ENCODE peak calls at places on chromosomes 11 and 22, in ten cellular contexts. One of them, this sample, is unnamed.

GRCh38 chr11:61893981-61894380 is 2.6 kb upstream of the FADS3 start:
- DNase-seq in AG04450: peak; percentile 65
- DNase-seq in GOT3: no peak
- DNase-seq in posterior vena cava: no peak
- DNase-seq in fibroblast of lung: peak; percentile 88
- DNase-seq in Right ventricle myocardium superior: no peak
- DNase-seq in SHP77: no peak
- DNase-seq in choroid plexus epithelial cell: peak; percentile 95
- DNase-seq in T follicular helper cell: no peak
- DNase-seq in upper lobe of right lung: no peak
- DNase-seq in this sample: no peak

GRCh38 chr22:27146871-27147591 is 489.6 kb downstream of the MIAT start:
- DNase-seq in fibroblast of lung: no peak
- DNase-seq in choroid plexus epithelial cell: no peak
- DNase-seq in Right ventricle myocardium superior: no peak
- DNase-seq in AG04450: no peak
- DNase-seq in posterior vena cava: no peak
- DNase-seq in SHP77: no peak
- DNase-seq in T follicular helper cell: no peak
- DNase-seq in upper lobe of right lung: no peak
- DNase-seq in GOT3: no peak
- DNase-seq in this sample: no peak

GRCh38 chr11:23124996-23125395 is 264.7 kb upstream of the CCDC179 start:
- DNase-seq in upper lobe of right lung: no peak
- DNase-seq in T follicular helper cell: no peak
- DNase-seq in posterior vena cava: no peak
- DNase-seq in fibroblast of lung: peak; percentile 11
- DNase-seq in SHP77: no peak
- DNase-seq in GOT3: no peak
- DNase-seq in choroid plexus epithelial cell: peak; percentile 18
- DNase-seq in Right ventricle myocardium superior: no peak
- DNase-seq in AG04450: no peak
- DNase-seq in this sample: no peak

GRCh38 chr11:106228996-106229395 is 151.5 kb downstream of the AASDHPPT start:
- DNase-seq in upper lobe of right lung: no peak
- DNase-seq in choroid plexus epithelial cell: peak; percentile 19
- DNase-seq in SHP77: no peak
- DNase-seq in fibroblast of lung: peak; percentile 14
- DNase-seq in posterior vena cava: no peak
- DNase-seq in AG04450: no peak
- DNase-seq in Right ventricle myocardium superior: no peak
- DNase-seq in GOT3: no peak
- DNase-seq in T follicular helper cell: no peak
- DNase-seq in this sample: no peak

GRCh38 chr22:36330655-36331305 is 57.0 kb downstream of the MYH9 start:
- DNase-seq in choroid plexus epithelial cell: peak; percentile 67
- DNase-seq in posterior vena cava: peak; percentile 93
- DNase-seq in fibroblast of lung: peak; percentile 77
- DNase-seq in T follicular helper cell: no peak
- DNase-seq in SHP77: no peak
- DNase-seq in Right ventricle myocardium superior: peak; percentile 74
- DNase-seq in GOT3: no peak
- DNase-seq in AG04450: no peak
- DNase-seq in upper lobe of right lung: no peak
- DNase-seq in this sample: no peak

GRCh38 chr22:44329179-44329796 is 16.5 kb upstream of the SHISAL1 start:
- DNase-seq in T follicular helper cell: no peak
- DNase-seq in choroid plexus epithelial cell: peak; percentile 13
- DNase-seq in SHP77: peak; percentile 30
- DNase-seq in fibroblast of lung: no peak
- DNase-seq in GOT3: no peak
- DNase-seq in posterior vena cava: no peak
- DNase-seq in Right ventricle myocardium superior: no peak
- DNase-seq in upper lobe of right lung: no peak
- DNase-seq in AG04450: no peak
- DNase-seq in this sample: no peak

GRCh38 chr11:97794876-97795275 is 1225.9 kb upstream of the CNTN5 start:
- DNase-seq in Right ventricle myocardium superior: no peak
- DNase-seq in SHP77: no peak
- DNase-seq in GOT3: no peak
- DNase-seq in T follicular helper cell: no peak
- DNase-seq in AG04450: no peak
- DNase-seq in choroid plexus epithelial cell: peak; percentile 43
- DNase-seq in posterior vena cava: no peak
- DNase-seq in upper lobe of right lung: no peak
- DNase-seq in fibroblast of lung: peak; percentile 9
- DNase-seq in this sample: no peak

GRCh38 chr11:76560219-76560618 is 110.3 kb downstream of the LRRC32 start:
- DNase-seq in SHP77: no peak
- DNase-seq in posterior vena cava: no peak
- DNase-seq in AG04450: no peak
- DNase-seq in upper lobe of right lung: no peak
- DNase-seq in GOT3: no peak
- DNase-seq in choroid plexus epithelial cell: no peak
- DNase-seq in Right ventricle myocardium superior: no peak
- DNase-seq in fibroblast of lung: peak; percentile 10
- DNase-seq in T follicular helper cell: no peak
- DNase-seq in this sample: no peak

GRCh38 chr11:58636587-58636986 is 14.1 kb downstream of the CNTF start:
- DNase-seq in T follicular helper cell: no peak
- DNase-seq in posterior vena cava: no peak
- DNase-seq in choroid plexus epithelial cell: no peak
- DNase-seq in fibroblast of lung: no peak
- DNase-seq in AG04450: no peak
- DNase-seq in Right ventricle myocardium superior: no peak
- DNase-seq in SHP77: no peak
- DNase-seq in GOT3: no peak
- DNase-seq in upper lobe of right lung: no peak
- DNase-seq in this sample: no peak

GRCh38 chr22:23282089-23282501 is 101.8 kb downstream of the BCR start:
- DNase-seq in Right ventricle myocardium superior: peak; percentile 66
- DNase-seq in SHP77: no peak
- DNase-seq in choroid plexus epithelial cell: peak; percentile 10
- DNase-seq in posterior vena cava: peak; percentile 88
- DNase-seq in GOT3: peak; percentile 21
- DNase-seq in fibroblast of lung: peak; percentile 91
- DNase-seq in AG04450: peak; percentile 45
- DNase-seq in upper lobe of right lung: peak; percentile 94
- DNase-seq in T follicular helper cell: no peak
- DNase-seq in this sample: no peak

GRCh38 chr11:16800382-16800781 is 61.9 kb downstream of the C11orf58 start:
- DNase-seq in choroid plexus epithelial cell: no peak
- DNase-seq in GOT3: no peak
- DNase-seq in posterior vena cava: no peak
- DNase-seq in Right ventricle myocardium superior: no peak
- DNase-seq in SHP77: no peak
- DNase-seq in AG04450: no peak
- DNase-seq in fibroblast of lung: no peak
- DNase-seq in T follicular helper cell: no peak
- DNase-seq in upper lobe of right lung: no peak
- DNase-seq in this sample: no peak

GRCh38 chr11:11909727-11910126 is 68.0 kb downstream of the USP47 start:
- DNase-seq in GOT3: no peak
- DNase-seq in AG04450: peak; percentile 65
- DNase-seq in fibroblast of lung: peak; percentile 91
- DNase-seq in Right ventricle myocardium superior: no peak
- DNase-seq in T follicular helper cell: no peak
- DNase-seq in upper lobe of right lung: no peak
- DNase-seq in SHP77: no peak
- DNase-seq in choroid plexus epithelial cell: peak; percentile 69
- DNase-seq in posterior vena cava: no peak
- DNase-seq in this sample: no peak

GRCh38 chr11:119056397-119056999 is 507 bp downstream of the HYOU1 start:
- DNase-seq in AG04450: no peak
- DNase-seq in posterior vena cava: no peak
- DNase-seq in Right ventricle myocardium superior: no peak
- DNase-seq in fibroblast of lung: no peak
- DNase-seq in GOT3: no peak
- DNase-seq in choroid plexus epithelial cell: no peak
- DNase-seq in upper lobe of right lung: peak; percentile 75
- DNase-seq in T follicular helper cell: peak; percentile 29
- DNase-seq in SHP77: no peak
- DNase-seq in this sample: peak; percentile 91

GRCh38 chr22:31005535-31005934 is 36.5 kb downstream of the TUG1 start:
- DNase-seq in choroid plexus epithelial cell: no peak
- DNase-seq in GOT3: no peak
- DNase-seq in posterior vena cava: no peak
- DNase-seq in upper lobe of right lung: no peak
- DNase-seq in AG04450: no peak
- DNase-seq in fibroblast of lung: no peak
- DNase-seq in Right ventricle myocardium superior: no peak
- DNase-seq in SHP77: no peak
- DNase-seq in T follicular helper cell: no peak
- DNase-seq in this sample: no peak

GRCh38 chr11:71456294-71456693 is 3.3 kb downstream of the NADSYN1 start:
- DNase-seq in GOT3: no peak
- DNase-seq in choroid plexus epithelial cell: no peak
- DNase-seq in Right ventricle myocardium superior: peak; percentile 15
- DNase-seq in SHP77: no peak
- DNase-seq in T follicular helper cell: no peak
- DNase-seq in upper lobe of right lung: no peak
- DNase-seq in AG04450: no peak
- DNase-seq in posterior vena cava: peak; percentile 64
- DNase-seq in fibroblast of lung: no peak
- DNase-seq in this sample: peak; percentile 88